ENCODE peak calls at places on chromosome 22, in four cellular contexts. One of them, this sample, is unnamed.

GRCh38 chr22:19607198-19608113 is 83.2 kb upstream of the CLDN5 start:
- DNase-seq in GM04504: no peak
- DNase-seq in progenitor cell of endocrine pancreas: no peak
- DNase-seq in neuronal stem cell: no peak
- DNase-seq in this sample: no peak

GRCh38 chr22:49450521-49450920 is 377.2 kb downstream of the BRD1 start:
- DNase-seq in neuronal stem cell: no peak
- DNase-seq in GM04504: no peak
- DNase-seq in progenitor cell of endocrine pancreas: no peak
- DNase-seq in this sample: no peak

GRCh38 chr22:20865869-20866445 is 7.2 kb downstream of the SNAP29 start:
- DNase-seq in neuronal stem cell: no peak
- DNase-seq in GM04504: no peak
- DNase-seq in progenitor cell of endocrine pancreas: no peak
- DNase-seq in this sample: no peak

GRCh38 chr22:35949243-35949642 is 79.4 kb downstream of the RBFOX2 start:
- DNase-seq in progenitor cell of endocrine pancreas: no peak
- DNase-seq in GM04504: no peak
- DNase-seq in neuronal stem cell: no peak
- DNase-seq in this sample: no peak

GRCh38 chr22:17997456-17997855 is 26.9 kb downstream of the MICAL3 start:
- DNase-seq in neuronal stem cell: no peak
- DNase-seq in progenitor cell of endocrine pancreas: no peak
- DNase-seq in GM04504: no peak
- DNase-seq in this sample: no peak

GRCh38 chr22:25745341-25746011 is 3.5 kb downstream of the MYO18B start:
- DNase-seq in progenitor cell of endocrine pancreas: no peak
- DNase-seq in GM04504: peak
- DNase-seq in neuronal stem cell: no peak
- DNase-seq in this sample: no peak

GRCh38 chr22:23836692-23837495 is 1.9 kb downstream of the DERL3 start:
- DNase-seq in neuronal stem cell: no peak
- DNase-seq in GM04504: no peak
- DNase-seq in progenitor cell of endocrine pancreas: no peak
- DNase-seq in this sample: no peak

GRCh38 chr22:42877597-42878340 is 20.7 kb upstream of the ARFGAP3 start:
- DNase-seq in neuronal stem cell: no peak
- DNase-seq in GM04504: no peak
- DNase-seq in progenitor cell of endocrine pancreas: no peak
- DNase-seq in this sample: no peak

GRCh38 chr22:36546092-36546804 is 17.3 kb upstream of the EIF3D start:
- DNase-seq in progenitor cell of endocrine pancreas: peak
- DNase-seq in GM04504: no peak
- DNase-seq in neuronal stem cell: peak
- DNase-seq in this sample: no peak

GRCh38 chr22:30444632-30445437 is 19.3 kb downstream of the MTFP1 start:
- DNase-seq in progenitor cell of endocrine pancreas: peak
- DNase-seq in neuronal stem cell: peak
- DNase-seq in GM04504: peak
- DNase-seq in this sample: no peak

GRCh38 chr22:50072714-50073538 is 12.3 kb downstream of the MLC1 start:
- DNase-seq in neuronal stem cell: no peak
- DNase-seq in GM04504: no peak
- DNase-seq in progenitor cell of endocrine pancreas: no peak
- DNase-seq in this sample: no peak

GRCh38 chr22:20590477-20591294 is 83.3 kb downstream of the MED15 start:
- DNase-seq in progenitor cell of endocrine pancreas: no peak
- DNase-seq in GM04504: no peak
- DNase-seq in neuronal stem cell: no peak
- DNase-seq in this sample: no peak

GRCh38 chr22:43342347-43343261 is 568 bp downstream of the SCUBE1 start:
- DNase-seq in neuronal stem cell: no peak
- DNase-seq in progenitor cell of endocrine pancreas: no peak
- DNase-seq in GM04504: no peak
- DNase-seq in this sample: no peak

This sample was measured in omental fat pad.